ENCODE peak calls at places on chromosomes 5 and 9, in ten cellular contexts. Z is H9; O is stimulated activated CD8-positive, alpha-beta memory T cell treated with anti-CD3 and anti-CD28 coated beads, Interleukin-12 subunit alpha, Interleukin-12 subunit beta, amount 100 ng/mL, for 4 hours; W is HEK293T; D is central memory CD4-positive, alpha-beta T cell; Q is stimulated activated CD4-positive, alpha-beta T cell treated with anti-CD3 and anti-CD28 coated beads, Interleukin-2, amount 100 ng/mL, for 48 hours; P is retinal pigment epithelial cell; S is IMR-90; J is NCI-H510A treated with DMSO at 0.1 percent for 48 hours; F is glutamatergic neuron. V is an unnamed sample.

GRCh38 chr9:88923653-88924284 is 67.5 kb upstream of the S1PR3 start:
- DNase-seq in P (no peak), O (no peak), Q (no peak), F (no peak), S (no peak), Z (no peak), J (no peak), D (no peak), W (no peak), V (peak)

GRCh38 chr5:123722451-123722850 is 210.5 kb downstream of the CSNK1G3 start:
- DNase-seq in P (no peak), Q (no peak), S (no peak), W (no peak), D (no peak), J (no peak), Z (no peak), O (no peak), F (no peak), V (no peak)

GRCh38 chr5:181188700-181189362 is 16.2 kb downstream of the TRIM7 start:
- DNase-seq in Q (peak), D (peak), O (peak), F (peak), P (no peak), J (no peak), S (peak), Z (peak), W (peak), V (peak)

GRCh38 chr9:127393680-127394079 is 3.3 kb upstream of the SLC2A8 start:
- DNase-seq in D (no peak), Z (no peak), S (peak), W (no peak), O (no peak), P (no peak), F (no peak), Q (no peak), J (no peak), V (no peak)

GRCh38 chr5:143154495-143155375 is 248.8 kb downstream of the NR3C1 start:
- DNase-seq in Z (no peak), D (no peak), S (peak), F (no peak), P (no peak), W (no peak), O (no peak), J (no peak), Q (no peak), V (no peak)

GRCh38 chr9:69168709-69169217 is 5.3 kb upstream of the TJP2 start:
- DNase-seq in O (no peak), D (peak), W (no peak), F (no peak), P (no peak), J (peak), Q (peak), Z (peak), S (peak), V (peak)

GRCh38 chr9:116391306-116391900 is 237.8 kb downstream of the PAPPA start:
- DNase-seq in S (peak), Q (no peak), Z (no peak), P (no peak), D (no peak), O (no peak), J (no peak), W (no peak), F (no peak), V (no peak)

GRCh38 chr9:81915801-81916505 is 12.3 kb upstream of the SPATA31D4 start:
- DNase-seq in F (no peak), P (no peak), Q (no peak), J (no peak), S (no peak), O (no peak), W (no peak), D (no peak), Z (no peak), V (no peak)

GRCh38 chr5:59992206-59992605 is 98.7 kb upstream of the PDE4D start:
- DNase-seq in Q (no peak), S (no peak), W (no peak), O (no peak), J (no peak), F (no peak), Z (no peak), P (no peak), D (no peak), V (no peak)

GRCh38 chr5:39106332-39106731 is 32.1 kb upstream of the RICTOR start:
- DNase-seq in F (no peak), O (no peak), S (peak), D (peak), Z (no peak), Q (no peak), W (no peak), J (no peak), P (no peak), V (peak)

GRCh38 chr5:759111-759741 is 25.3 kb downstream of the ZDHHC11B start:
- DNase-seq in F (no peak), J (peak), P (no peak), Q (peak), Z (peak), D (peak), W (no peak), S (no peak), O (no peak), V (no peak)

GRCh38 chr5:33233013-33233463 is 207.7 kb upstream of the TARS1 start:
- DNase-seq in F (no peak), P (no peak), Z (no peak), Q (no peak), D (no peak), S (no peak), O (no peak), J (no peak), W (no peak), V (no peak)

GRCh38 chr9:73474002-73474600 is 322.4 kb downstream of the ANXA1 start:
- DNase-seq in Q (no peak), F (no peak), O (no peak), W (no peak), Z (no peak), S (no peak), P (no peak), J (no peak), D (no peak), V (no peak)

GRCh38 chr5:140842798-140843733 is 2.1 kb downstream of the PCDHA8 start:
- DNase-seq in Z (no peak), J (no peak), Q (no peak), D (no peak), P (no peak), S (no peak), F (no peak), W (no peak), O (no peak), V (no peak)

GRCh38 chr9:137441289-137441934 is at the start of gene ENTPD8:
- DNase-seq in Q (no peak), W (peak), F (peak), O (no peak), J (peak), P (no peak), D (no peak), S (no peak), Z (peak), V (no peak)

GRCh38 chr5:74543162-74543995 is 97.1 kb downstream of the ENC1 start:
- DNase-seq in D (no peak), Z (peak), W (peak), S (peak), J (peak), O (no peak), P (peak), F (no peak), Q (no peak), V (no peak)

GRCh38 chr5:36875789-36876388 is 680 bp upstream of the NIPBL start:
- DNase-seq in F (peak), Z (peak), P (no peak), W (peak), D (peak), S (peak), O (peak), J (peak), Q (peak), V (peak)

GRCh38 chr9:128242124-128242523 is 33.7 kb downstream of the GOLGA2 start:
- DNase-seq in F (no peak), Q (no peak), J (no peak), O (no peak), D (no peak), W (no peak), Z (no peak), P (no peak), S (no peak), V (no peak)

GRCh38 chr9:111955048-111955447 is 58.4 kb downstream of the UGCG start:
- DNase-seq in F (peak), D (no peak), O (no peak), Z (no peak), S (no peak), P (no peak), W (no peak), Q (no peak), J (peak), V (no peak)

GRCh38 chr9:130677252-130677651 is 12.9 kb downstream of the PRDM12 start:
- DNase-seq in Q (no peak), D (no peak), F (no peak), W (no peak), P (no peak), S (no peak), O (no peak), J (no peak), Z (no peak), V (no peak)

GRCh38 chr9:34610434-34611206 is 1.3 kb downstream of the RPP25L start:
- DNase-seq in F (no peak), Z (peak), O (no peak), D (no peak), Q (no peak), S (no peak), W (no peak), J (no peak), P (no peak), V (no peak)

GRCh38 chr5:94968507-94969095 is 316.3 kb downstream of the MCTP1 start:
- DNase-seq in Q (peak), W (peak), D (peak), S (peak), Z (peak), J (peak), O (no peak), F (no peak), P (peak), V (peak)

GRCh38 chr9:109317979-109318671 is 2.7 kb downstream of the EPB41L4B start:
- DNase-seq in O (no peak), D (no peak), W (no peak), S (no peak), P (no peak), F (no peak), Z (peak), Q (no peak), J (peak), V (no peak)

GRCh38 chr5:171162602-171163001 is 146.4 kb upstream of the TLX3 start:
- DNase-seq in Z (peak), Q (no peak), O (no peak), P (no peak), D (no peak), J (no peak), F (peak), W (peak), S (peak), V (no peak)

GRCh38 chr9:134225816-134226215 is 61.5 kb upstream of the RNU6ATAC start:
- DNase-seq in F (no peak), D (no peak), Z (no peak), J (no peak), W (no peak), O (no peak), Q (no peak), P (no peak), S (no peak), V (no peak)

GRCh38 chr5:170283296-170283695 is 14.3 kb downstream of the LCP2 start:
- DNase-seq in Q (no peak), J (no peak), F (no peak), D (no peak), S (no peak), W (no peak), O (no peak), Z (no peak), P (no peak), V (no peak)

GRCh38 chr9:121242219-121242954 is 25.6 kb upstream of the GSN start:
- DNase-seq in P (no peak), F (no peak), Z (no peak), D (no peak), O (no peak), J (no peak), W (no peak), S (peak), Q (no peak), V (no peak)

GRCh38 chr5:41128291-41128690 is 57.1 kb upstream of the MROH2B start:
- DNase-seq in W (no peak), S (no peak), O (no peak), P (peak), F (no peak), Q (no peak), J (no peak), Z (no peak), D (no peak), V (no peak)

GRCh38 chr9:7149258-7149657 is 391.5 kb downstream of the KDM4C start:
- DNase-seq in P (no peak), Q (no peak), W (no peak), D (no peak), F (no peak), Z (no peak), J (no peak), O (no peak), S (no peak), V (no peak)

GRCh38 chr5:10987881-10988504 is 227.0 kb upstream of the DAP start:
- DNase-seq in W (peak), F (peak), Z (peak), J (no peak), D (peak), O (no peak), P (peak), Q (peak), S (no peak), V (peak)